ENCODE peak calls at places on chromosomes 12 and 14, in four cellular contexts. T, P, Q and U are unnamed samples.

GRCh38 chr12:10033783-10034381 is 3.4 kb downstream of the CLEC9A start:
- DNase-seq in P (no peak), T (no peak), Q (peak; percentile 16), U (no peak)

GRCh38 chr12:76622351-76622750 is 62.8 kb upstream of the OSBPL8 start:
- DNase-seq in T (no peak), Q (no peak), P (no peak), U (no peak)

GRCh38 chr12:45547822-45548221 is 181.7 kb upstream of the ARID2 start:
- DNase-seq in P (no peak), Q (no peak), T (no peak), U (no peak)

GRCh38 chr14:54440870-54441868 is at the start of gene CNIH1:
- DNase-seq in P (peak; percentile 93), Q (peak; percentile 91), T (peak; percentile 92), U (peak; percentile 93)

GRCh38 chr12:49976547-49976946 is 3.8 kb downstream of the AQP6 start:
- DNase-seq in Q (no peak), P (no peak), T (no peak), U (no peak)

GRCh38 chr12:65821336-65821735 is 2.9 kb upstream of the HMGA2 start:
- DNase-seq in P (no peak), T (no peak), Q (no peak), U (no peak)

GRCh38 chr12:62817556-62818271 is 117.2 kb downstream of the PPM1H start:
- DNase-seq in T (no peak), Q (peak; percentile 11), P (no peak), U (no peak)

GRCh38 chr12:1115471-1116242 is 124.6 kb downstream of the ERC1 start:
- DNase-seq in T (no peak), Q (peak; percentile 92), P (no peak), U (no peak)

GRCh38 chr12:69240625-69240984 is 1.2 kb downstream of the CPSF6 start:
- DNase-seq in P (no peak), T (no peak), Q (peak; percentile 19), U (no peak)

GRCh38 chr14:73240816-73241480 is 3.6 kb downstream of the PAPLN start:
- DNase-seq in P (no peak), Q (no peak), T (peak; percentile 33), U (no peak)

GRCh38 chr12:2337031-2338010 is 284.5 kb downstream of the CACNA1C start:
- DNase-seq in Q (no peak), P (no peak), T (no peak), U (no peak)

GRCh38 chr14:104794099-104794498 is 1.4 kb downstream of the AKT1 start:
- DNase-seq in P (peak; percentile 70), T (peak; percentile 31), Q (peak; percentile 63), U (peak; percentile 78)

GRCh38 chr12:53051881-53052412 is 2.1 kb downstream of the TNS2 start:
- DNase-seq in T (no peak), Q (no peak), P (peak; percentile 29), U (no peak)

GRCh38 chr12:49646871-49647270 is 23.5 kb downstream of the PRPF40B start:
- DNase-seq in T (no peak), P (no peak), Q (no peak), U (no peak)

GRCh38 chr14:68506645-68507405 is 286.0 kb downstream of the ZFP36L1 start:
- DNase-seq in P (no peak), Q (peak; percentile 46), T (no peak), U (no peak)

GRCh38 chr14:89337912-89338311 is 79.1 kb downstream of the FOXN3 start:
- DNase-seq in T (peak; percentile 44), P (peak; percentile 33), Q (no peak), U (peak; percentile 69)

GRCh38 chr14:101361451-101362433 is 199.6 kb upstream of the DIO3 start:
- DNase-seq in Q (no peak), T (no peak), P (no peak), U (no peak)

GRCh38 chr12:78085562-78086182 is 255.0 kb downstream of the NAV3 start:
- DNase-seq in T (no peak), P (no peak), Q (peak; percentile 60), U (no peak)

GRCh38 chr12:50003595-50003994 is 21.7 kb downstream of the RACGAP1 start:
- DNase-seq in P (no peak), Q (no peak), T (no peak), U (no peak)

GRCh38 chr14:102462391-102462790 is 47.2 kb downstream of the ANKRD9 start:
- DNase-seq in P (no peak), T (no peak), Q (no peak), U (no peak)

GRCh38 chr12:116389990-116390655 is 112.6 kb upstream of the MED13L start:
- DNase-seq in Q (peak; percentile 97), P (peak; percentile 35), T (peak; percentile 40), U (no peak)

GRCh38 chr14:23399591-23399990 is 8.5 kb downstream of the MYH6 start:
- DNase-seq in T (no peak), P (no peak), Q (no peak), U (no peak)
- H3K27ac ChIP-seq in T (no peak overlapping the region), P (no peak overlapping the region), Q (no peak overlapping the region), U (no peak overlapping the region)

GRCh38 chr14:92199763-92200162 is 78.0 kb downstream of the CPSF2 start:
- DNase-seq in T (no peak), Q (no peak), P (no peak), U (no peak)
- TF ChIP-seq CTCF in T (no peak), Q (no peak), P (no peak), U (no peak)

DNA sequence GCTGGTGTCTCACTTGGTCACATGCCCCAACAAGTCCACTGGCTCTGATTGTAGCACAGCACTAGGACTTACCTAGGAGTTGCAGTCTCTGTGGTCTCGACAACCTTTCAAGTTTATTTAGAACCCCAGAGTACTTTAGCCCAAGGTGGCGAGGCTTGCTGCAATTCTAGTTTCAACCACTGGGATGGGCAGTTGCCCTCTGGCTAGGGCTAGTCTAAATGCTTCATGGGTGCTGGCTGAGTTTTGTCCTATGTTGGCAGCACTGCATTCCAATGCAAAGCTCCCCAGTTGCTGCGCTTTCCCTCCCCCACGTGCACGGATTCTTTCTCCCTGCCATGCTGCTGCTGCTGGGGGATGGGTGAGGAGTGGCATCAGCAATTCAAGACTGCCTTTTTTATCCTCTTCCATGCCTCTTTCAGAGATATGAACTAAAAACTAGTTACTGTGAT is 207.9 kb downstream of the SYNE2 start:
- DNase-seq in T (peak; percentile 30), P (no peak), Q (peak; percentile 96), U (no peak)
- H3K36me3 ChIP-seq in T (peaks cover 3% of the 10 kb centered on the region), P (peaks cover 38% of the 10 kb centered on the region), Q (no peaks in the 10 kb centered on the region), U (no peaks in the 10 kb centered on the region)

GRCh38 chr14:74891870-74892269 is 10.2 kb downstream of the DLST start:
- DNase-seq in P (no peak), T (no peak), Q (no peak), U (no peak)
- H3K27ac ChIP-seq in P (no peak overlapping the region), T (no peak overlapping the region), Q (no peak overlapping the region), U (no peak overlapping the region)

GRCh38 chr14:96139169-96139568 is 65.5 kb upstream of the BDKRB2 start:
- DNase-seq in Q (no peak), P (no peak), T (no peak), U (no peak)
- TF ChIP-seq CTCF in Q (no peak), P (no peak), T (no peak), U (no peak)

DNA sequence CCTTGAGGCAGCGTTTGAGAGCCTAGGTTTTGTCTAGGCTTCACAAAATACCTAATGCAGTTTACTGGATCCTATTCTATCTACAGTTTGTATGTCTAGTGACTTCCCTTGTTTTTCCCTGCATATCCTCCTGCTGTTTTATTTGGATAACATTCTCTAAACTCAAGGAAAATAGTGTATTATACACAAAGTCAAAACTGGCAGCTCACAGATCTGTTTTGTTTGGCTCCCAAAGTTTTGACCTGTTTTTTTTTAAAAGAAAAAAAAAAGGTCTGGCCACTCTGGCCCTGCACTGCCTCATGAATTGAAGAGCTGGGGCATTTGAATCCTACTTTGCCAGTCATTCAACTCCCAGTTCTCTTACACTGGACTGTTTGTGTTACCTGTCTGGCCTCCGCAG is 155.3 kb downstream of the KICS2 start:
- DNase-seq in P (no peak), Q (no peak), T (no peak), U (no peak)
- H3K36me3 ChIP-seq in P (peaks cover 13% of the 10 kb centered on the region), Q (peaks cover 26% of the 10 kb centered on the region), T (peaks cover 1% of the 10 kb centered on the region), U (no peaks in the 10 kb centered on the region)